ENCODE peak calls at places on chromosome 6, in seven cellular contexts. W, E, F, U, P, X and N are unnamed samples.

GRCh38 chr6:162684961-162685360 is 42.6 kb downstream of the PRKN start:
- DNase-seq in F (no peak), E (no peak), W (no peak), P (no peak), X (no peak), U (peak), N (no peak)

GRCh38 chr6:47424436-47424836 is 53.2 kb upstream of the CD2AP start:
- DNase-seq in W (no peak), P (no peak), X (no peak), F (no peak), E (no peak), U (no peak), N (no peak)

GRCh38 chr6:151179321-151179720 is 60.4 kb upstream of the AKAP12 start:
- DNase-seq in W (no peak), E (no peak), P (no peak), F (no peak), X (no peak), U (peak), N (no peak)

GRCh38 chr6:63910863-63911665 is 275.5 kb downstream of the PHF3 start:
- DNase-seq in W (no peak), X (no peak), P (no peak), E (no peak), F (no peak), U (no peak), N (no peak)

GRCh38 chr6:145872669-145873068 is 58.1 kb upstream of the FBXO30 start:
- DNase-seq in W (no peak), X (no peak), E (no peak), P (no peak), F (no peak), U (no peak), N (no peak)

GRCh38 chr6:134539865-134540323 is 222.0 kb upstream of the SGK1 start:
- DNase-seq in X (no peak), F (no peak), U (no peak), P (no peak), W (no peak), E (no peak), N (no peak)

GRCh38 chr6:28896505-28897392 is 27.0 kb downstream of the TRIM27 start:
- DNase-seq in W (peak), E (peak), X (peak), U (peak), F (peak), P (peak), N (peak)

GRCh38 chr6:35907750-35908149 is 13.1 kb downstream of the SRPK1 start:
- DNase-seq in W (no peak), U (no peak), F (no peak), X (no peak), E (no peak), P (no peak), N (no peak)

GRCh38 chr6:82205793-82206425 is 41.6 kb downstream of the IBTK start:
- DNase-seq in F (no peak), X (no peak), P (no peak), U (no peak), E (peak), W (no peak), N (no peak)

GRCh38 chr6:24517659-24518538 is 23.1 kb downstream of the ALDH5A1 start:
- DNase-seq in W (no peak), E (no peak), P (peak), X (no peak), F (no peak), U (no peak), N (no peak)

GRCh38 chr6:144036064-144036873 is 28.2 kb upstream of the PLAGL1 start:
- DNase-seq in F (no peak), E (peak), P (no peak), U (no peak), W (no peak), X (peak), N (no peak)